ENCODE peak calls at places on chromosomes 4 and X, in six cellular contexts. One of them, this sample, is unnamed.

GRCh38 chrX:129842510-129843208 is 1.0 kb downstream of the ZDHHC9 start:
- DNase-seq in activated gamma-delta T cell treated with Interleukin-2 at 50 U/mL for 16 hours: no peak
- DNase-seq in stimulated activated CD8-positive, alpha-beta memory T cell treated with anti-CD3 and anti-CD28 coated beads, Interleukin-4, amount 100 ng/mL, for 1 hour: no peak
- DNase-seq in GM20000: no peak
- DNase-seq in bronchial epithelial cell: peak
- DNase-seq in Panc1: no peak
- DNase-seq in this sample: no peak

GRCh38 chr4:52015366-52015765 is 4.8 kb downstream of the LRRC66 start:
- DNase-seq in activated gamma-delta T cell treated with Interleukin-2 at 50 U/mL for 16 hours: no peak
- DNase-seq in stimulated activated CD8-positive, alpha-beta memory T cell treated with anti-CD3 and anti-CD28 coated beads, Interleukin-4, amount 100 ng/mL, for 1 hour: no peak
- DNase-seq in GM20000: no peak
- DNase-seq in bronchial epithelial cell: no peak
- DNase-seq in Panc1: no peak
- DNase-seq in this sample: no peak

GRCh38 chr4:189597341-189597740 is 343.3 kb upstream of the FRG1 start:
- DNase-seq in activated gamma-delta T cell treated with Interleukin-2 at 50 U/mL for 16 hours: no peak
- DNase-seq in stimulated activated CD8-positive, alpha-beta memory T cell treated with anti-CD3 and anti-CD28 coated beads, Interleukin-4, amount 100 ng/mL, for 1 hour: no peak
- DNase-seq in GM20000: no peak
- DNase-seq in bronchial epithelial cell: no peak
- DNase-seq in Panc1: no peak
- DNase-seq in this sample: no peak

GRCh38 chrX:37759878-37760418 is 19.9 kb upstream of the CYBB start:
- DNase-seq in activated gamma-delta T cell treated with Interleukin-2 at 50 U/mL for 16 hours: no peak
- DNase-seq in stimulated activated CD8-positive, alpha-beta memory T cell treated with anti-CD3 and anti-CD28 coated beads, Interleukin-4, amount 100 ng/mL, for 1 hour: no peak
- DNase-seq in GM20000: no peak
- DNase-seq in bronchial epithelial cell: no peak
- DNase-seq in Panc1: no peak
- DNase-seq in this sample: no peak

GRCh38 chrX:5965406-5965805 is 263.3 kb downstream of the NLGN4X start:
- DNase-seq in activated gamma-delta T cell treated with Interleukin-2 at 50 U/mL for 16 hours: no peak
- DNase-seq in stimulated activated CD8-positive, alpha-beta memory T cell treated with anti-CD3 and anti-CD28 coated beads, Interleukin-4, amount 100 ng/mL, for 1 hour: no peak
- DNase-seq in GM20000: no peak
- DNase-seq in bronchial epithelial cell: no peak
- DNase-seq in Panc1: no peak
- DNase-seq in this sample: no peak

GRCh38 chrX:119391279-119391678 is 7.9 kb upstream of the SLC25A43 start:
- DNase-seq in activated gamma-delta T cell treated with Interleukin-2 at 50 U/mL for 16 hours: no peak
- DNase-seq in stimulated activated CD8-positive, alpha-beta memory T cell treated with anti-CD3 and anti-CD28 coated beads, Interleukin-4, amount 100 ng/mL, for 1 hour: no peak
- DNase-seq in GM20000: no peak
- DNase-seq in bronchial epithelial cell: peak
- DNase-seq in Panc1: no peak
- DNase-seq in this sample: no peak

GRCh38 chr4:24003476-24003875 is 113.6 kb upstream of the PPARGC1A start:
- DNase-seq in activated gamma-delta T cell treated with Interleukin-2 at 50 U/mL for 16 hours: no peak
- DNase-seq in stimulated activated CD8-positive, alpha-beta memory T cell treated with anti-CD3 and anti-CD28 coated beads, Interleukin-4, amount 100 ng/mL, for 1 hour: no peak
- DNase-seq in GM20000: no peak
- DNase-seq in bronchial epithelial cell: no peak
- DNase-seq in Panc1: no peak
- DNase-seq in this sample: no peak

GRCh38 chr4:17619416-17620105 is 5.1 kb downstream of the MED28 start:
- DNase-seq in activated gamma-delta T cell treated with Interleukin-2 at 50 U/mL for 16 hours: no peak
- DNase-seq in stimulated activated CD8-positive, alpha-beta memory T cell treated with anti-CD3 and anti-CD28 coated beads, Interleukin-4, amount 100 ng/mL, for 1 hour: no peak
- DNase-seq in GM20000: no peak
- DNase-seq in bronchial epithelial cell: peak
- DNase-seq in Panc1: no peak
- DNase-seq in this sample: no peak

GRCh38 chr4:157045507-157046127 is 30.3 kb upstream of the GLRB start:
- DNase-seq in activated gamma-delta T cell treated with Interleukin-2 at 50 U/mL for 16 hours: no peak
- DNase-seq in stimulated activated CD8-positive, alpha-beta memory T cell treated with anti-CD3 and anti-CD28 coated beads, Interleukin-4, amount 100 ng/mL, for 1 hour: no peak
- DNase-seq in GM20000: peak
- DNase-seq in bronchial epithelial cell: peak
- DNase-seq in Panc1: peak
- DNase-seq in this sample: peak

GRCh38 chr4:3679851-3680311 is 86.3 kb upstream of the ADRA2C start:
- DNase-seq in activated gamma-delta T cell treated with Interleukin-2 at 50 U/mL for 16 hours: no peak
- DNase-seq in stimulated activated CD8-positive, alpha-beta memory T cell treated with anti-CD3 and anti-CD28 coated beads, Interleukin-4, amount 100 ng/mL, for 1 hour: no peak
- DNase-seq in GM20000: no peak
- DNase-seq in bronchial epithelial cell: no peak
- DNase-seq in Panc1: no peak
- DNase-seq in this sample: no peak

GRCh38 chr4:25235401-25235800 is 1.6 kb downstream of the PI4K2B start:
- DNase-seq in activated gamma-delta T cell treated with Interleukin-2 at 50 U/mL for 16 hours: no peak
- DNase-seq in stimulated activated CD8-positive, alpha-beta memory T cell treated with anti-CD3 and anti-CD28 coated beads, Interleukin-4, amount 100 ng/mL, for 1 hour: no peak
- DNase-seq in GM20000: no peak
- DNase-seq in bronchial epithelial cell: peak
- DNase-seq in Panc1: no peak
- DNase-seq in this sample: no peak

GRCh38 chrX:46662594-46662993 is 89.0 kb downstream of the CHST7 start:
- DNase-seq in activated gamma-delta T cell treated with Interleukin-2 at 50 U/mL for 16 hours: no peak
- DNase-seq in stimulated activated CD8-positive, alpha-beta memory T cell treated with anti-CD3 and anti-CD28 coated beads, Interleukin-4, amount 100 ng/mL, for 1 hour: no peak
- DNase-seq in GM20000: no peak
- DNase-seq in bronchial epithelial cell: no peak
- DNase-seq in Panc1: no peak
- DNase-seq in this sample: no peak

GRCh38 chrX:101287402-101287801 is 3.7 kb downstream of the TAF7L start:
- DNase-seq in activated gamma-delta T cell treated with Interleukin-2 at 50 U/mL for 16 hours: no peak
- DNase-seq in stimulated activated CD8-positive, alpha-beta memory T cell treated with anti-CD3 and anti-CD28 coated beads, Interleukin-4, amount 100 ng/mL, for 1 hour: no peak
- DNase-seq in GM20000: peak
- DNase-seq in bronchial epithelial cell: peak
- DNase-seq in Panc1: peak
- DNase-seq in this sample: peak

GRCh38 chrX:148960060-148960459 is 459.6 kb downstream of the AFF2 start:
- DNase-seq in activated gamma-delta T cell treated with Interleukin-2 at 50 U/mL for 16 hours: no peak
- DNase-seq in stimulated activated CD8-positive, alpha-beta memory T cell treated with anti-CD3 and anti-CD28 coated beads, Interleukin-4, amount 100 ng/mL, for 1 hour: no peak
- DNase-seq in GM20000: no peak
- DNase-seq in bronchial epithelial cell: peak
- DNase-seq in Panc1: no peak
- DNase-seq in this sample: no peak

GRCh38 chr4:8495803-8496202 is 55.2 kb downstream of the TRMT44 start:
- DNase-seq in activated gamma-delta T cell treated with Interleukin-2 at 50 U/mL for 16 hours: no peak
- DNase-seq in stimulated activated CD8-positive, alpha-beta memory T cell treated with anti-CD3 and anti-CD28 coated beads, Interleukin-4, amount 100 ng/mL, for 1 hour: no peak
- DNase-seq in GM20000: no peak
- DNase-seq in bronchial epithelial cell: no peak
- DNase-seq in Panc1: no peak
- DNase-seq in this sample: no peak

GRCh38 chr4:579543-580175 is 3.6 kb upstream of the TMEM271 start:
- DNase-seq in activated gamma-delta T cell treated with Interleukin-2 at 50 U/mL for 16 hours: no peak
- DNase-seq in stimulated activated CD8-positive, alpha-beta memory T cell treated with anti-CD3 and anti-CD28 coated beads, Interleukin-4, amount 100 ng/mL, for 1 hour: no peak
- DNase-seq in GM20000: no peak
- DNase-seq in bronchial epithelial cell: no peak
- DNase-seq in Panc1: no peak
- DNase-seq in this sample: no peak

GRCh38 chr4:117227925-117228324 is 142.5 kb upstream of the TRAM1L1 start:
- DNase-seq in activated gamma-delta T cell treated with Interleukin-2 at 50 U/mL for 16 hours: no peak
- DNase-seq in stimulated activated CD8-positive, alpha-beta memory T cell treated with anti-CD3 and anti-CD28 coated beads, Interleukin-4, amount 100 ng/mL, for 1 hour: no peak
- DNase-seq in GM20000: no peak
- DNase-seq in bronchial epithelial cell: no peak
- DNase-seq in Panc1: no peak
- DNase-seq in this sample: no peak

GRCh38 chrX:119147486-119147885 is 19.9 kb upstream of the KIAA1210 start:
- DNase-seq in activated gamma-delta T cell treated with Interleukin-2 at 50 U/mL for 16 hours: no peak
- DNase-seq in stimulated activated CD8-positive, alpha-beta memory T cell treated with anti-CD3 and anti-CD28 coated beads, Interleukin-4, amount 100 ng/mL, for 1 hour: no peak
- DNase-seq in GM20000: no peak
- DNase-seq in bronchial epithelial cell: no peak
- DNase-seq in Panc1: no peak
- DNase-seq in this sample: no peak

GRCh38 chr4:144411119-144411518 is 234.8 kb upstream of the HHIP start:
- DNase-seq in activated gamma-delta T cell treated with Interleukin-2 at 50 U/mL for 16 hours: no peak
- DNase-seq in stimulated activated CD8-positive, alpha-beta memory T cell treated with anti-CD3 and anti-CD28 coated beads, Interleukin-4, amount 100 ng/mL, for 1 hour: no peak
- DNase-seq in GM20000: no peak
- DNase-seq in bronchial epithelial cell: no peak
- DNase-seq in Panc1: no peak
- DNase-seq in this sample: no peak

This sample was measured in SK-N-MC.